ENCODE peak calls at places on chromosome 5, in six cellular contexts. T, C, D, G, R and E are unnamed samples.

GRCh38 chr5:140162275-140162674 is 12.7 kb upstream of the CYSTM1 start:
- DNase-seq in T (no peak), C (no peak), D (no peak), G (no peak), R (no peak), E (no peak)

GRCh38 chr5:77855369-77855768 is 79.2 kb upstream of the TBCA start:
- DNase-seq in T (no peak), C (no peak), D (no peak), G (no peak), R (no peak), E (no peak)

GRCh38 chr5:80389575-80389974 is 18.3 kb upstream of the ZFYVE16 start:
- DNase-seq in T (no peak), C (no peak), D (peak; percentile 10), G (no peak), R (no peak), E (no peak)

GRCh38 chr5:147712583-147712982 is 69.9 kb downstream of the JAKMIP2 start:
- DNase-seq in T (no peak), C (no peak), D (no peak), G (no peak), R (no peak), E (no peak)

GRCh38 chr5:137747848-137748247 is 6.3 kb downstream of the HNRNPA0 start:
- DNase-seq in T (no peak), C (no peak), D (no peak), G (no peak), R (no peak), E (no peak)

GRCh38 chr5:154590093-154590724 is 112.2 kb upstream of the HAND1 start:
- DNase-seq in T (no peak), C (no peak), D (no peak), G (no peak), R (no peak), E (no peak)

GRCh38 chr5:56861893-56862485 is 46.6 kb downstream of the MAP3K1 start:
- DNase-seq in T (no peak), C (no peak), D (no peak), G (no peak), R (no peak), E (no peak)

GRCh38 chr5:1503301-1504243 is 20.2 kb downstream of the LPCAT1 start:
- DNase-seq in T (no peak), C (no peak), D (no peak), G (no peak), R (no peak), E (no peak)

GRCh38 chr5:135398855-135399837 is at the start of gene MACROH2A1:
- DNase-seq in T (peak; percentile 69), C (peak; percentile 93), D (peak; percentile 82), G (peak; percentile 79), R (peak; percentile 70), E (peak; percentile 78)

GRCh38 chr5:138054863-138055558 is 22.1 kb upstream of the FAM13B start:
- DNase-seq in T (no peak), C (no peak), D (peak; percentile 5), G (no peak), R (no peak), E (no peak)

GRCh38 chr5:113520429-113520828 is 6.9 kb downstream of the YTHDC2 start:
- DNase-seq in T (no peak), C (no peak), D (no peak), G (peak; percentile 78), R (no peak), E (peak; percentile 80)

GRCh38 chr5:73280821-73281746 is 108.1 kb downstream of the TMEM174 start:
- DNase-seq in T (peak; percentile 74), C (no peak), D (no peak), G (peak; percentile 87), R (no peak), E (peak; percentile 86)

GRCh38 chr5:19411936-19412335 is 576.1 kb downstream of the CDH18 start:
- DNase-seq in T (no peak), C (no peak), D (no peak), G (no peak), R (no peak), E (no peak)

GRCh38 chr5:66959668-66960067 is 236.9 kb downstream of the CD180 start:
- DNase-seq in T (peak; percentile 49), C (no peak), D (no peak), G (peak; percentile 61), R (no peak), E (peak; percentile 64)

GRCh38 chr5:378976-379742 is 57.6 kb downstream of the AHRR start:
- DNase-seq in T (peak; percentile 5), C (peak; percentile 70), D (no peak), G (peak; percentile 79), R (no peak), E (peak; percentile 47)

GRCh38 chr5:53424691-53425597 is 55.5 kb upstream of the FST start:
- DNase-seq in T (peak; percentile 89), C (no peak), D (no peak), G (no peak), R (no peak), E (peak; percentile 56)

GRCh38 chr5:61569353-61569752 is 237.3 kb downstream of the ZSWIM6 start:
- DNase-seq in T (no peak), C (no peak), D (no peak), G (no peak), R (no peak), E (peak; percentile 27)

GRCh38 chr5:98635631-98636030 is 137.8 kb upstream of the RGMB start:
- DNase-seq in T (no peak), C (no peak), D (no peak), G (peak; percentile 86), R (no peak), E (peak; percentile 45)

GRCh38 chr5:21171038-21171437 is 1183.0 kb upstream of the CDH18 start:
- DNase-seq in T (peak; percentile 70), C (no peak), D (no peak), G (no peak), R (no peak), E (no peak)

GRCh38 chr5:90231688-90232087 is 177.9 kb downstream of the CETN3 start:
- DNase-seq in T (peak; percentile 61), C (no peak), D (no peak), G (no peak), R (no peak), E (no peak)

GRCh38 chr5:177409043-177409801 is at the start of gene F12:
- DNase-seq in T (no peak), C (no peak), D (no peak), G (no peak), R (no peak), E (no peak)

GRCh38 chr5:392431-392988 is 50.5 kb upstream of the EXOC3 start:
- DNase-seq in T (peak; percentile 48), C (peak; percentile 87), D (no peak), G (peak; percentile 44), R (peak; percentile 68), E (no peak)